ENCODE peak calls at places on chromosomes 2 and 18, in four cellular contexts. One of them, this sample, is unnamed.

GRCh38 chr2:134216152-134216829 is 37.6 kb upstream of the MGAT5 start:
- DNase-seq in Calu3: peak; percentile 58
- DNase-seq in brain microvascular endothelial cell: no peak
- DNase-seq in GM04504: no peak
- DNase-seq in this sample: no peak

GRCh38 chr2:94870392-94871225 is 621 bp upstream of the TEKT4 start:
- DNase-seq in Calu3: peak; percentile 46
- DNase-seq in brain microvascular endothelial cell: no peak
- DNase-seq in GM04504: no peak
- DNase-seq in this sample: no peak

GRCh38 chr2:239307921-239308620 is 92.7 kb downstream of the HDAC4 start:
- DNase-seq in Calu3: no peak
- DNase-seq in brain microvascular endothelial cell: no peak
- DNase-seq in GM04504: no peak
- DNase-seq in this sample: no peak

GRCh38 chr2:184735611-184736010 is 137.3 kb downstream of the ZNF804A start:
- DNase-seq in Calu3: no peak
- DNase-seq in brain microvascular endothelial cell: no peak
- DNase-seq in GM04504: no peak
- DNase-seq in this sample: no peak

GRCh38 chr2:236910966-236911495 is 174.7 kb upstream of the COPS8 start:
- DNase-seq in Calu3: no peak
- DNase-seq in brain microvascular endothelial cell: no peak
- DNase-seq in GM04504: no peak
- DNase-seq in this sample: no peak

GRCh38 chr2:72237549-72237948 is 89.9 kb upstream of the CYP26B1 start:
- DNase-seq in Calu3: no peak
- DNase-seq in brain microvascular endothelial cell: no peak
- DNase-seq in GM04504: no peak
- DNase-seq in this sample: no peak

GRCh38 chr2:96874099-96874831 is 4.4 kb upstream of the SEMA4C start:
- DNase-seq in Calu3: no peak
- DNase-seq in brain microvascular endothelial cell: no peak
- DNase-seq in GM04504: no peak
- DNase-seq in this sample: no peak

GRCh38 chr2:149651229-149651628 is 63.7 kb upstream of the MMADHC start:
- DNase-seq in Calu3: no peak
- DNase-seq in brain microvascular endothelial cell: no peak
- DNase-seq in GM04504: no peak
- DNase-seq in this sample: no peak

GRCh38 chr18:12391487-12392136 is 14.6 kb upstream of the AFG3L2 start:
- DNase-seq in Calu3: peak; percentile 71
- DNase-seq in brain microvascular endothelial cell: peak; percentile 62
- DNase-seq in GM04504: no peak
- DNase-seq in this sample: peak; percentile 42

GRCh38 chr18:21979171-21979560 is 190.2 kb upstream of the GATA6 start:
- DNase-seq in Calu3: no peak
- DNase-seq in brain microvascular endothelial cell: no peak
- DNase-seq in GM04504: no peak
- DNase-seq in this sample: no peak

GRCh38 chr2:233422649-233423435 is 68.5 kb downstream of the DGKD start:
- DNase-seq in Calu3: no peak
- DNase-seq in brain microvascular endothelial cell: no peak
- DNase-seq in GM04504: no peak
- DNase-seq in this sample: no peak

GRCh38 chr2:145874466-145874865 is 1354.5 kb upstream of the ZEB2 start:
- DNase-seq in Calu3: no peak
- DNase-seq in brain microvascular endothelial cell: peak; percentile 76
- DNase-seq in GM04504: peak; percentile 19
- DNase-seq in this sample: peak; percentile 16

GRCh38 chr2:110748489-110748867 is 16.1 kb downstream of the ACOXL start:
- DNase-seq in Calu3: no peak
- DNase-seq in brain microvascular endothelial cell: no peak
- DNase-seq in GM04504: no peak
- DNase-seq in this sample: no peak

This sample was measured in AG04450.